ENCODE peak calls at places on chromosomes 16 and 17, in seven cellular contexts. G is AG04450, T is left lung, J is tibial artery, Q is PC-3, I is GM12864, D is cardiac muscle cell. S is an unnamed sample.
A peak's percentile ranks its signal among the peaks of the same experiment; 100 is the strongest.

GRCh38 chr16:75402174-75402820 is 31.0 kb downstream of the CFDP1 start:
- DNase-seq in G (no peak), T (no peak), J (no peak), Q (peak; percentile 51), I (no peak), D (peak; percentile 64), S (no peak)

GRCh38 chr17:63356275-63356905 is 89.7 kb downstream of the CYB561 start:
- DNase-seq in G (peak; percentile 53), T (no peak), J (peak; percentile 29), Q (peak; percentile 83), I (no peak), D (peak; percentile 79), S (no peak)

GRCh38 chr16:68642436-68643064 is 2.6 kb upstream of the CDH3 start:
- DNase-seq in G (no peak), T (peak; percentile 76), J (no peak), Q (no peak), I (no peak), D (peak; percentile 38), S (peak; percentile 65)

GRCh38 chr16:30430428-30430970 is 669 bp upstream of the DCTPP1 start:
- DNase-seq in G (no peak), T (peak; percentile 37), J (no peak), Q (no peak), I (no peak), D (no peak), S (peak; percentile 26)

GRCh38 chr17:40884708-40885512 is at the start of gene KRT20:
- DNase-seq in G (no peak), T (no peak), J (no peak), Q (peak; percentile 14), I (no peak), D (no peak), S (no peak)

GRCh38 chr17:67478266-67479118 is 101.4 kb downstream of the PITPNC1 start:
- DNase-seq in G (no peak), T (no peak), J (no peak), Q (no peak), I (no peak), D (no peak), S (no peak)

GRCh38 chr16:77276686-77277085 is 77.5 kb downstream of the SYCE1L start:
- DNase-seq in G (no peak), T (no peak), J (no peak), Q (no peak), I (no peak), D (no peak), S (no peak)

GRCh38 chr17:10579270-10579669 is 29.8 kb upstream of the MYH2 start:
- DNase-seq in G (no peak), T (no peak), J (no peak), Q (peak; percentile 6), I (no peak), D (no peak), S (no peak)

GRCh38 chr17:31283841-31284240 is 13.2 kb downstream of the OMG start:
- DNase-seq in G (no peak), T (no peak), J (no peak), Q (no peak), I (no peak), D (no peak), S (no peak)

GRCh38 chr17:38796451-38796850 is 2.9 kb downstream of the PIP4K2B start:
- DNase-seq in G (no peak), T (no peak), J (no peak), Q (no peak), I (no peak), D (no peak), S (no peak)

GRCh38 chr16:85615014-85615851 is 2.1 kb downstream of the GSE1 start:
- DNase-seq in G (no peak), T (peak; percentile 84), J (peak; percentile 43), Q (peak; percentile 91), I (no peak), D (no peak), S (peak; percentile 52)

GRCh38 chr17:77687417-77687816 is 271.1 kb upstream of the TNRC6C start:
- DNase-seq in G (no peak), T (no peak), J (no peak), Q (no peak), I (no peak), D (no peak), S (no peak)

GRCh38 chr16:74726736-74727135 is 26.1 kb upstream of the MLKL start:
- DNase-seq in G (no peak), T (no peak), J (no peak), Q (peak; percentile 66), I (peak; percentile 18), D (no peak), S (no peak)

GRCh38 chr16:55622930-55623561 is 32.7 kb upstream of the SLC6A2 start:
- DNase-seq in G (no peak), T (no peak), J (no peak), Q (peak; percentile 7), I (no peak), D (no peak), S (peak; percentile 43)

GRCh38 chr17:56635640-56636039 is 42.1 kb downstream of the NOG start:
- DNase-seq in G (no peak), T (no peak), J (no peak), Q (peak; percentile 75), I (no peak), D (no peak), S (no peak)

GRCh38 chr17:34721326-34721725 is 141.9 kb downstream of the TMEM132E start:
- DNase-seq in G (no peak), T (no peak), J (no peak), Q (peak; percentile 50), I (no peak), D (no peak), S (no peak)

GRCh38 chr17:67221062-67221998 is 23.7 kb downstream of the HELZ start:
- DNase-seq in G (no peak), T (no peak), J (peak; percentile 26), Q (peak; percentile 54), I (no peak), D (peak; percentile 67), S (peak; percentile 30)

GRCh38 chr17:58338907-58339774 is 10.5 kb upstream of the TSPOAP1 start:
- DNase-seq in G (peak; percentile 59), T (peak; percentile 84), J (peak; percentile 59), Q (no peak), I (peak; percentile 82), D (peak; percentile 87), S (peak; percentile 82)

GRCh38 chr16:67872631-67873434 is at the start of gene EDC4:
- DNase-seq in G (peak; percentile 49), T (peak; percentile 87), J (peak; percentile 82), Q (peak; percentile 70), I (peak; percentile 51), D (peak; percentile 84), S (peak; percentile 88)

DNA sequence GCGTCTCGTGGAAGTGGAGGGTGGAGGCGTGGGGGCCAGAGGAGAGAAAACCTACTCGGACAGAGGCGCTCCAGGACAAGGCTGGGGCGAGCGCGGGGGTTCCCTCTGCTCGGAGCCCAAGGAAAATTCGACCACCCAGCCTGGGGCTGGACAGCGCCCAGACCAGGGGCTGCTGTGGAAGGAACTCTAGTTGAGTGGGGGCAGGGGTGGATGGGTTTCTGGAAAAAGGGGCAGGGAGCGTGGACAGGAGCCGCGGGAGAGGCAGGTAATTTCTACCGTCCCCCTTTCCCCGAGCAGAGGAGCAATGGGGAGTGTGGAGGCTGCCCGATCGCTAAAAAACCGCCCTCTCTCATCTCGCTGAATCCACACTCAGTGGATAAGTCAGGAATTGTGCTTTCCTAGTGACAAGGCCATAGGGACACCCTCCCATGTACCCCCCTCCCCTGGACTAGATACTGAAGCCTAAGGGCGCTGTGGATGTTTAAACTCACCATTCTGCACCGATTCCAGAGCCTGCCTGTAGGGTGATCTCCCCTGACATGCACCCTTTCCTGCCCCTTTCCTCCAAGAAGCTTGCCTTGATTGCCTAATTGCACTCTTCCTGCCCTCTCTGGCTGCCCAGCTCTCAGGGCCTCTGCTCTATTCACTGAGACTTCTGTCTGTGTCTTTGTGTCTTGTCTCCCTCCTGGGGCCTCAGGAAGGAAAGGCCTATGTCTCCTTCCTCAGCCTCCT is 90.7 kb upstream of the TMEM97 start:
- DNase-seq in G (no peak), T (peak; percentile 16), J (no peak), Q (no peak), I (no peak), D (peak; percentile 9), S (no peak)
- TF ChIP-seq CTCF in G (peak; percentile 35), T (no peak), J (no peak), Q (no peak), I (peak; percentile 40), D (peak; percentile 15), S (peak; percentile 41)

GRCh38 chr17:5565808-5566207 is 18.5 kb downstream of the NLRP1 start:
- DNase-seq in G (no peak), T (no peak), J (no peak), Q (no peak), I (no peak), D (no peak), S (no peak)

DNA sequence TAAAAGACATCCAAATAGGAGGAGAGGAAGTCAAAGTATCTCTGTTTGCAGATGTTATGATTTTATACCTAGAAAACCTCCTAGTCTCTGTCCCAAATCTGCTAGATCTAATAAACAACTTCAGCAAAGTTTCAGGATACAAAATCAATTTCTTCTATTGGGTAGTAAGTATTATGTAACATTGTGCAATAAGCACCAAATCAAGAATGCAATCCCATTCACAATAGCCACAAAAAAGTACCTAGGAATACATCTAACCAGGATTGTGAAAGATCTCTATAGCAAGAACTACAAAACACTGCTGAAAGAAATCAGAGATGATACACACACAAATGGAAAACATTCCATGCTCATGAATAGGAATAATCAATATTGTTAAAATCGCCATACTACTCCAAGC is 13.0 kb downstream of the NLRP1 start:
- DNase-seq in G (no peak), T (no peak), J (no peak), Q (no peak), I (no peak), D (no peak), S (no peak)
- TF ChIP-seq CTCF in G (no peak), T (no peak), J (no peak), Q (no peak), I (no peak), D (no peak), S (no peak)

GRCh38 chr17:59680314-59680713 is 26.9 kb downstream of the PTRH2 start:
- DNase-seq in G (peak; percentile 13), T (no peak), J (no peak), Q (no peak), I (no peak), D (no peak), S (no peak)

GRCh38 chr17:59683283-59683682 is 23.9 kb downstream of the PTRH2 start:
- DNase-seq in G (no peak), T (no peak), J (no peak), Q (no peak), I (no peak), D (no peak), S (no peak)

GRCh38 chr17:59675231-59675630 is 32.0 kb downstream of the PTRH2 start:
- DNase-seq in G (no peak), T (no peak), J (no peak), Q (no peak), I (no peak), D (no peak), S (no peak)

DNA sequence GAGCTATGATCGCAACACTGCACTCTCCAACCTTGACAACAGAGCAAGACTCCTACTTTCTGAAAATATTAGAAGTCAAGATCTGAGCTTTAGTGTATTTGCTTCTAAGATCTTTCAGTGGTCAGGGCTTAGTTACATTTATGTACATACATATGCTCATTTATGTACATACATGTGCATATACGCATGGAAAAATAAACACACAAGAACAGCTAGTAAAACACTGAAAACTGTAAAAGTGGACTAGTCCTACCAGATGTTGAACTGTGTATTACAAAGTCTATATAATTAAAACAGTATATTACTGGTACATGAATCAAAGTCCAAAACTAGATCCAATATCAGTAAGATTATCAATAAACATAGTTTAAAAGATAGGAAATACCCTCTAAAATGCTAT is 28.3 kb downstream of the PTRH2 start:
- DNase-seq in G (no peak), T (no peak), J (no peak), Q (no peak), I (no peak), D (no peak), S (no peak)
- TF ChIP-seq CTCF in G (no peak), T (no peak), J (no peak), Q (no peak), I (no peak), D (no peak), S (no peak)

GRCh38 chr17:75764417-75764710 is 628 bp downstream of the GALK1 start:
- DNase-seq in G (no peak), T (no peak), J (no peak), Q (no peak), I (no peak), D (no peak), S (no peak)
- TF ChIP-seq CTCF in G (no peak), T (no peak), J (peak; percentile 52), Q (no peak), I (no peak), D (no peak), S (no peak)

S was measured in glutamatergic neuron.